ENCODE peak calls at places on chromosomes 6 and 20, in four cellular contexts. One of them, this sample, is unnamed.

GRCh38 chr6:108559884-108560462 is 744 bp upstream of the FOXO3 start:
- DNase-seq in K562: peak; percentile 38
- DNase-seq in upper lobe of left lung: peak; percentile 63
- DNase-seq in esophagus muscularis mucosa: peak; percentile 94
- DNase-seq in this sample: peak; percentile 90

GRCh38 chr20:52082612-52083011 is 109.0 kb downstream of the ZFP64 start:
- DNase-seq in upper lobe of left lung: no peak
- DNase-seq in esophagus muscularis mucosa: no peak
- DNase-seq in K562: no peak
- DNase-seq in this sample: no peak

GRCh38 chr6:4567141-4567540 is 209.1 kb upstream of the CDYL start:
- DNase-seq in K562: no peak
- DNase-seq in upper lobe of left lung: no peak
- DNase-seq in esophagus muscularis mucosa: no peak
- DNase-seq in this sample: no peak

GRCh38 chr6:132231121-132231520 is 170.2 kb downstream of the MOXD1 start:
- DNase-seq in upper lobe of left lung: no peak
- DNase-seq in K562: no peak
- DNase-seq in esophagus muscularis mucosa: no peak
- DNase-seq in this sample: peak; percentile 6

GRCh38 chr20:43563429-43563828 is 4.6 kb downstream of the SGK2 start:
- DNase-seq in upper lobe of left lung: no peak
- DNase-seq in esophagus muscularis mucosa: no peak
- DNase-seq in K562: no peak
- DNase-seq in this sample: no peak

GRCh38 chr6:27889628-27890315 is 22.4 kb downstream of the OR2B2 start:
- DNase-seq in K562: no peak
- DNase-seq in upper lobe of left lung: no peak
- DNase-seq in esophagus muscularis mucosa: no peak
- DNase-seq in this sample: peak; percentile 82

GRCh38 chr20:36887779-36888133 is 11.8 kb downstream of the TLDC2 start:
- DNase-seq in upper lobe of left lung: no peak
- DNase-seq in esophagus muscularis mucosa: no peak
- DNase-seq in K562: no peak
- DNase-seq in this sample: peak; percentile 24

GRCh38 chr6:149334201-149334600 is 16.7 kb downstream of the TAB2 start:
- DNase-seq in K562: no peak
- DNase-seq in upper lobe of left lung: no peak
- DNase-seq in esophagus muscularis mucosa: no peak
- DNase-seq in this sample: no peak

GRCh38 chr20:46951840-46952497 is 57.3 kb downstream of the EYA2 start:
- DNase-seq in upper lobe of left lung: no peak
- DNase-seq in K562: no peak
- DNase-seq in esophagus muscularis mucosa: no peak
- DNase-seq in this sample: peak; percentile 46

GRCh38 chr20:63861365-63861934 is at the start of gene ABHD16B:
- DNase-seq in esophagus muscularis mucosa: no peak
- DNase-seq in K562: no peak
- DNase-seq in upper lobe of left lung: no peak
- DNase-seq in this sample: no peak

GRCh38 chr6:46010771-46011170 is 4.9 kb downstream of the CLIC5 start:
- DNase-seq in esophagus muscularis mucosa: no peak
- DNase-seq in K562: no peak
- DNase-seq in upper lobe of left lung: no peak
- DNase-seq in this sample: no peak

GRCh38 chr6:75568965-75569364 is 32.7 kb upstream of the SENP6 start:
- DNase-seq in upper lobe of left lung: no peak
- DNase-seq in esophagus muscularis mucosa: no peak
- DNase-seq in K562: no peak
- DNase-seq in this sample: no peak

GRCh38 chr6:75568100-75568499 is 33.6 kb upstream of the SENP6 start:
- DNase-seq in upper lobe of left lung: no peak
- DNase-seq in esophagus muscularis mucosa: no peak
- DNase-seq in K562: no peak
- DNase-seq in this sample: no peak

GRCh38 chr6:75566137-75566767 is 35.4 kb upstream of the SENP6 start:
- DNase-seq in upper lobe of left lung: no peak
- DNase-seq in esophagus muscularis mucosa: no peak
- DNase-seq in K562: no peak
- DNase-seq in this sample: no peak

GRCh38 chr6:75557068-75557467 is 44.6 kb upstream of the SENP6 start:
- DNase-seq in K562: no peak
- DNase-seq in esophagus muscularis mucosa: no peak
- DNase-seq in upper lobe of left lung: no peak
- DNase-seq in this sample: no peak

DNA sequence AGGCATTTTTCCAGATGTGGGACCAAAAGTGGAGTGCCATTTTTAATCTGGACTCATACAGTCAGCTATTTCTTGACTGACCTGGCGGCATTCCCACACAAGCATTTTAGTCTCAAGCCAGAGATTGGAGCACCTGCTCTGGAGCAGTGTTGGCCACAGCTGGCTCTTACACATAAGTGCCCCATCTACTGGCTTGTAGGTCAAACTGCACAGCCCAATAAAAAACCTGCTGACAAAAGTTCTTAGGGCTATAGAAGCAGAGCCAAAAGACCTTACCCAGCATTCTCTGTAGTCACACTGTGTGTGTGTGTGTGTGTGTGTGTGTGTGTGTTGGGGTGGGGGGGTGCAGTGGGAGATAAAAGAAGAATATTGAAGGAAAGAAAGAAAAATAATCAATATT is 38.6 kb upstream of the SENP6 start:
- DNase-seq in upper lobe of left lung: peak; percentile 23
- DNase-seq in esophagus muscularis mucosa: no peak
- DNase-seq in K562: no peak
- DNase-seq in this sample: peak; percentile 83
- TF ChIP-seq CTCF in upper lobe of left lung: no peak
- TF ChIP-seq CTCF in esophagus muscularis mucosa: peak; percentile 25
- TF ChIP-seq CTCF in K562: peak; percentile 41
- TF ChIP-seq CTCF in this sample: peak; percentile 62

GRCh38 chr20:50190251-50191064 is at the start of gene CEBPB:
- DNase-seq in upper lobe of left lung: peak; percentile 94
- DNase-seq in K562: peak; percentile 93
- DNase-seq in esophagus muscularis mucosa: peak; percentile 97
- DNase-seq in this sample: peak; percentile 95

GRCh38 chr20:50193169-50193850 is 2.7 kb downstream of the CEBPB start:
- DNase-seq in esophagus muscularis mucosa: no peak
- DNase-seq in upper lobe of left lung: no peak
- DNase-seq in K562: peak; percentile 60
- DNase-seq in this sample: no peak

GRCh38 chr20:50191065-50191565 is 485 bp downstream of the CEBPB start:
- DNase-seq in esophagus muscularis mucosa: no peak
- DNase-seq in K562: peak; percentile 74
- DNase-seq in upper lobe of left lung: peak; percentile 65
- DNase-seq in this sample: peak; percentile 28

GRCh38 chr20:50192364-50193168 is 1.9 kb downstream of the CEBPB start:
- DNase-seq in upper lobe of left lung: peak; percentile 83
- DNase-seq in esophagus muscularis mucosa: no peak
- DNase-seq in K562: peak; percentile 58
- DNase-seq in this sample: peak; percentile 88

GRCh38 chr20:50191566-50192363 is 1.1 kb downstream of the CEBPB start:
- DNase-seq in K562: peak; percentile 68
- DNase-seq in esophagus muscularis mucosa: no peak
- DNase-seq in upper lobe of left lung: peak; percentile 43
- DNase-seq in this sample: peak; percentile 78
- TF ChIP-seq POLR2AphosphoS5 in K562: no peak
- TF ChIP-seq POLR2AphosphoS5 in esophagus muscularis mucosa: peak; percentile 25
- TF ChIP-seq POLR2AphosphoS5 in upper lobe of left lung: peak; percentile 65
- TF ChIP-seq POLR2AphosphoS5 in this sample: no peak

GRCh38 chr6:32244946-32245398 is 21.1 kb upstream of the NOTCH4 start:
- DNase-seq in upper lobe of left lung: peak; percentile 71
- DNase-seq in K562: peak; percentile 97
- DNase-seq in esophagus muscularis mucosa: peak; percentile 95
- DNase-seq in this sample: peak; percentile 89
- TF ChIP-seq CTCF in upper lobe of left lung: peak; percentile 83
- TF ChIP-seq CTCF in K562: peak; percentile 95
- TF ChIP-seq CTCF in esophagus muscularis mucosa: peak; percentile 88
- TF ChIP-seq CTCF in this sample: peak; percentile 98

GRCh38 chr6:33073431-33073871 is at the start of gene HLA-DPA1:
- DNase-seq in upper lobe of left lung: peak; percentile 75
- DNase-seq in K562: no peak
- DNase-seq in esophagus muscularis mucosa: peak; percentile 90
- DNase-seq in this sample: peak; percentile 71
- TF ChIP-seq POLR2AphosphoS5 in upper lobe of left lung: peak; percentile 95
- TF ChIP-seq POLR2AphosphoS5 in K562: no peak
- TF ChIP-seq POLR2AphosphoS5 in esophagus muscularis mucosa: peak; percentile 89
- TF ChIP-seq POLR2AphosphoS5 in this sample: no peak

GRCh38 chr6:162921062-162921461 is 193.3 kb downstream of the PACRG start:
- DNase-seq in K562: no peak
- DNase-seq in upper lobe of left lung: no peak
- DNase-seq in esophagus muscularis mucosa: no peak
- DNase-seq in this sample: no peak
- TF ChIP-seq CTCF in K562: no peak
- TF ChIP-seq CTCF in upper lobe of left lung: no peak
- TF ChIP-seq CTCF in esophagus muscularis mucosa: no peak
- TF ChIP-seq CTCF in this sample: peak; percentile 8

DNA sequence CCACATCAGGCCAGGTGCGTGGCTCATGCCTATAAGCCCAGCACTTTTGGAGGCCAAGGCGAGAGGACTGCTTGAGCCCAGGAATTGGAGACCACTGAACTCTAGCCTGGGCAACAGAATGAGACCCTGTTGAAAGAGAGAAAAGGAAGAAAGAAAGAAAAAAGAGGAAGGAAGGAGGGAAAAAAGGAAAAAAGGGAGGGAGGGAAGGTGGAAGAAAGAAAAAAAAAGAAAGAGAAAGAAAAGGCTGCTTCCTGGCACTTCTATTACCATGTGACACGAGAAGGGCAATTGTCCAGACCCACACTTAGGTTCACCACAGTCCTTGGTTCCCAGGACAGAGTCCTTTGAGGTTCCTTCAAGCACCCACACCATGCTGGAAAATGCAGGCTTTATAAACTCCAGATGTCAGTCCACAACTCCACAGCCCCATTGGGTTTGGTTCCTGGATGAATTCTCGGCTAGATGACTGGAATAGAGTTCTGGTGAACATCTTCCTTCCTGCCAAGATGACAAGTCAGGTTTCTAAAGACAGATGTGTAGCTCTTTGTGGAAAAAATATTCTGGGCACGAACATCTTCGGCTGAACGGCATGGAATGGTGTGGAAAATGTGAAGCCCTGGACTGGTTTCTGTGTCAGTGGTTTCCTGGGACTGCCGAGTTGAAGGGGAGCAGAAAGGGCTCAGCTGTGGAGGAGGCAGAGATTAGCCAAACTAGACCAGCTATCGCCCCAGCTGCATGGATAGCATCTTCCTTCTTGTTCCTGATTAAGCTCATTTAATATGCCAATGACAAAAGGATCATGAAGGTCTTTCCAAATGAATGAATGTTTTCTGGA is 32.5 kb downstream of the NT5E start:
- DNase-seq in upper lobe of left lung: no peak
- DNase-seq in K562: no peak
- DNase-seq in esophagus muscularis mucosa: no peak
- DNase-seq in this sample: no peak
- TF ChIP-seq POLR2AphosphoS5 in upper lobe of left lung: no peak
- TF ChIP-seq POLR2AphosphoS5 in K562: no peak
- TF ChIP-seq POLR2AphosphoS5 in esophagus muscularis mucosa: no peak
- TF ChIP-seq POLR2AphosphoS5 in this sample: no peak